ENCODE peak calls at places on chromosome 19, in six cellular contexts. One of them, this sample, is unnamed. For H3K4me1, the result is how much of the 10 kb centered on the place peaks cover.

GRCh38 chr19:56748443-56748842 is 76.9 kb upstream of the ZNF835 start:
- DNase-seq in IMR-90: no peak
- DNase-seq in right lobe of liver: no peak
- DNase-seq in esophagus muscularis mucosa: peak
- DNase-seq in sigmoid colon: no peak
- DNase-seq in tibial nerve: peak
- DNase-seq in this sample: no peak

GRCh38 chr19:8209111-8209964 is at the start of gene CERS4:
- DNase-seq in esophagus muscularis mucosa: no peak
- DNase-seq in sigmoid colon: peak
- DNase-seq in tibial nerve: peak
- DNase-seq in right lobe of liver: peak
- DNase-seq in IMR-90: peak
- DNase-seq in this sample: peak

GRCh38 chr19:46967578-46968018 is 52.0 kb upstream of the NPAS1 start:
- DNase-seq in right lobe of liver: peak
- DNase-seq in tibial nerve: peak
- DNase-seq in esophagus muscularis mucosa: no peak
- DNase-seq in IMR-90: no peak
- DNase-seq in sigmoid colon: no peak
- DNase-seq in this sample: peak

GRCh38 chr19:16930753-16931152 is 42.0 kb downstream of the F2RL3 start:
- DNase-seq in IMR-90: no peak
- DNase-seq in sigmoid colon: peak
- DNase-seq in right lobe of liver: no peak
- DNase-seq in esophagus muscularis mucosa: no peak
- DNase-seq in tibial nerve: no peak
- DNase-seq in this sample: no peak

GRCh38 chr19:19457691-19458090 is 52.2 kb downstream of the GATAD2A start:
- DNase-seq in IMR-90: no peak
- DNase-seq in right lobe of liver: no peak
- DNase-seq in esophagus muscularis mucosa: no peak
- DNase-seq in sigmoid colon: no peak
- DNase-seq in tibial nerve: no peak
- DNase-seq in this sample: no peak

GRCh38 chr19:30224689-30225606 is 147.2 kb upstream of the ZNF536 start:
- DNase-seq in right lobe of liver: no peak
- DNase-seq in esophagus muscularis mucosa: no peak
- DNase-seq in sigmoid colon: peak
- DNase-seq in IMR-90: no peak
- DNase-seq in tibial nerve: no peak
- DNase-seq in this sample: no peak

GRCh38 chr19:53868091-53868891 is 608 bp downstream of the MYADM start:
- DNase-seq in esophagus muscularis mucosa: no peak
- DNase-seq in right lobe of liver: peak
- DNase-seq in IMR-90: peak
- DNase-seq in tibial nerve: no peak
- DNase-seq in sigmoid colon: peak
- DNase-seq in this sample: peak

GRCh38 chr19:13765395-13766094 is 1.2 kb downstream of the MRI1 start:
- DNase-seq in right lobe of liver: no peak
- DNase-seq in tibial nerve: no peak
- DNase-seq in IMR-90: no peak
- DNase-seq in sigmoid colon: no peak
- DNase-seq in esophagus muscularis mucosa: no peak
- DNase-seq in this sample: no peak

GRCh38 chr19:23071087-23071511 is 45.7 kb upstream of the ZNF730 start:
- DNase-seq in IMR-90: peak
- DNase-seq in tibial nerve: no peak
- DNase-seq in right lobe of liver: peak
- DNase-seq in sigmoid colon: peak
- DNase-seq in esophagus muscularis mucosa: no peak
- DNase-seq in this sample: peak

GRCh38 chr19:14571695-14572490 is at the start of gene NDUFB7:
- DNase-seq in sigmoid colon: peak
- DNase-seq in tibial nerve: peak
- DNase-seq in right lobe of liver: peak
- DNase-seq in IMR-90: peak
- DNase-seq in esophagus muscularis mucosa: peak
- DNase-seq in this sample: peak

GRCh38 chr19:23436944-23437343 is 41.7 kb upstream of the ZNF91 start:
- DNase-seq in esophagus muscularis mucosa: peak
- DNase-seq in right lobe of liver: no peak
- DNase-seq in tibial nerve: no peak
- DNase-seq in IMR-90: no peak
- DNase-seq in sigmoid colon: no peak
- DNase-seq in this sample: no peak

GRCh38 chr19:13100031-13100588 is 2.5 kb downstream of the LYL1 start:
- DNase-seq in tibial nerve: no peak
- DNase-seq in sigmoid colon: no peak
- DNase-seq in IMR-90: no peak
- DNase-seq in esophagus muscularis mucosa: no peak
- DNase-seq in right lobe of liver: no peak
- DNase-seq in this sample: peak

GRCh38 chr19:29084266-29084665 is 128.7 kb downstream of the UQCRFS1 start:
- DNase-seq in esophagus muscularis mucosa: no peak
- DNase-seq in right lobe of liver: no peak
- DNase-seq in tibial nerve: no peak
- DNase-seq in sigmoid colon: no peak
- DNase-seq in IMR-90: no peak
- DNase-seq in this sample: no peak

GRCh38 chr19:10516671-10517286 is 468 bp downstream of the S1PR5 start:
- DNase-seq in IMR-90: no peak
- DNase-seq in right lobe of liver: no peak
- DNase-seq in tibial nerve: no peak
- DNase-seq in sigmoid colon: no peak
- DNase-seq in esophagus muscularis mucosa: no peak
- DNase-seq in this sample: no peak

GRCh38 chr19:4965061-4965460 is 3.9 kb upstream of the KDM4B start:
- DNase-seq in sigmoid colon: no peak
- DNase-seq in IMR-90: no peak
- DNase-seq in esophagus muscularis mucosa: no peak
- DNase-seq in tibial nerve: no peak
- DNase-seq in right lobe of liver: no peak
- DNase-seq in this sample: no peak

GRCh38 chr19:574658-575526 is 2.5 kb downstream of the BSG start:
- DNase-seq in tibial nerve: no peak
- DNase-seq in right lobe of liver: peak
- DNase-seq in esophagus muscularis mucosa: no peak
- DNase-seq in sigmoid colon: no peak
- DNase-seq in IMR-90: peak
- DNase-seq in this sample: peak

GRCh38 chr19:58568731-58569130 is 4.4 kb downstream of the MZF1 start:
- DNase-seq in IMR-90: no peak
- DNase-seq in tibial nerve: no peak
- DNase-seq in sigmoid colon: peak
- DNase-seq in right lobe of liver: no peak
- DNase-seq in esophagus muscularis mucosa: no peak
- DNase-seq in this sample: peak

GRCh38 chr19:11495481-11495880 is 10.2 kb downstream of the ZNF653 start:
- DNase-seq in right lobe of liver: no peak
- DNase-seq in sigmoid colon: no peak
- DNase-seq in IMR-90: no peak
- DNase-seq in tibial nerve: no peak
- DNase-seq in esophagus muscularis mucosa: no peak
- DNase-seq in this sample: no peak

GRCh38 chr19:1763648-1764292 is 10.5 kb downstream of the ONECUT3 start:
- DNase-seq in esophagus muscularis mucosa: no peak
- DNase-seq in sigmoid colon: no peak
- DNase-seq in tibial nerve: no peak
- DNase-seq in IMR-90: no peak
- DNase-seq in right lobe of liver: no peak
- DNase-seq in this sample: no peak

GRCh38 chr19:13920940-13921744 is 15.1 kb downstream of the CC2D1A start:
- DNase-seq in esophagus muscularis mucosa: no peak
- DNase-seq in right lobe of liver: no peak
- DNase-seq in IMR-90: peak
- DNase-seq in tibial nerve: peak
- DNase-seq in sigmoid colon: no peak
- DNase-seq in this sample: no peak

GRCh38 chr19:6088677-6089063 is 21.6 kb downstream of the RFX2 start:
- DNase-seq in right lobe of liver: no peak
- DNase-seq in sigmoid colon: no peak
- DNase-seq in tibial nerve: no peak
- DNase-seq in IMR-90: peak
- DNase-seq in esophagus muscularis mucosa: no peak
- DNase-seq in this sample: no peak

GRCh38 chr19:31349160-31349881 is at the start of gene TSHZ3:
- DNase-seq in right lobe of liver: peak
- DNase-seq in tibial nerve: peak
- DNase-seq in esophagus muscularis mucosa: no peak
- DNase-seq in IMR-90: peak
- DNase-seq in sigmoid colon: peak
- DNase-seq in this sample: peak

GRCh38 chr19:18027151-18027550 is 19.2 kb downstream of the ARRDC2 start:
- DNase-seq in right lobe of liver: no peak
- DNase-seq in esophagus muscularis mucosa: no peak
- DNase-seq in tibial nerve: no peak
- DNase-seq in sigmoid colon: no peak
- DNase-seq in IMR-90: no peak
- DNase-seq in this sample: no peak

GRCh38 chr19:7636317-7636690 is 606 bp upstream of the STXBP2 start:
- DNase-seq in sigmoid colon: no peak
- DNase-seq in IMR-90: no peak
- DNase-seq in esophagus muscularis mucosa: no peak
- DNase-seq in right lobe of liver: peak
- DNase-seq in tibial nerve: no peak
- DNase-seq in this sample: peak

GRCh38 chr19:2126879-2127518 is 24.4 kb downstream of the AP3D1 start:
- DNase-seq in esophagus muscularis mucosa: no peak
- DNase-seq in sigmoid colon: no peak
- DNase-seq in IMR-90: no peak
- DNase-seq in right lobe of liver: no peak
- DNase-seq in tibial nerve: no peak
- DNase-seq in this sample: no peak

GRCh38 chr19:5352229-5352763 is 11.7 kb upstream of the PTPRS start:
- DNase-seq in esophagus muscularis mucosa: no peak
- DNase-seq in sigmoid colon: no peak
- DNase-seq in IMR-90: peak
- DNase-seq in right lobe of liver: no peak
- DNase-seq in tibial nerve: no peak
- DNase-seq in this sample: no peak

GRCh38 chr19:6239401-6239844 is 40.4 kb downstream of the MLLT1 start:
- DNase-seq in tibial nerve: no peak
- DNase-seq in IMR-90: peak
- DNase-seq in esophagus muscularis mucosa: no peak
- DNase-seq in right lobe of liver: no peak
- DNase-seq in sigmoid colon: no peak
- DNase-seq in this sample: no peak

GRCh38 chr19:29119582-29119981 is 93.4 kb downstream of the UQCRFS1 start:
- DNase-seq in right lobe of liver: no peak
- DNase-seq in sigmoid colon: no peak
- DNase-seq in esophagus muscularis mucosa: no peak
- DNase-seq in IMR-90: no peak
- DNase-seq in tibial nerve: no peak
- DNase-seq in this sample: no peak

GRCh38 chr19:48006762-48007161 is 12.3 kb downstream of the ELSPBP1 start:
- DNase-seq in right lobe of liver: no peak
- DNase-seq in esophagus muscularis mucosa: no peak
- DNase-seq in sigmoid colon: no peak
- DNase-seq in IMR-90: no peak
- DNase-seq in tibial nerve: no peak
- DNase-seq in this sample: no peak

GRCh38 chr19:48000846-48001245 is 6.4 kb downstream of the ELSPBP1 start:
- DNase-seq in sigmoid colon: no peak
- DNase-seq in esophagus muscularis mucosa: no peak
- DNase-seq in right lobe of liver: no peak
- DNase-seq in tibial nerve: no peak
- DNase-seq in IMR-90: no peak
- DNase-seq in this sample: no peak

GRCh38 chr19:47998800-47999199 is 4.4 kb downstream of the ELSPBP1 start:
- DNase-seq in right lobe of liver: no peak
- DNase-seq in tibial nerve: no peak
- DNase-seq in sigmoid colon: no peak
- DNase-seq in IMR-90: no peak
- DNase-seq in esophagus muscularis mucosa: no peak
- DNase-seq in this sample: no peak

DNA sequence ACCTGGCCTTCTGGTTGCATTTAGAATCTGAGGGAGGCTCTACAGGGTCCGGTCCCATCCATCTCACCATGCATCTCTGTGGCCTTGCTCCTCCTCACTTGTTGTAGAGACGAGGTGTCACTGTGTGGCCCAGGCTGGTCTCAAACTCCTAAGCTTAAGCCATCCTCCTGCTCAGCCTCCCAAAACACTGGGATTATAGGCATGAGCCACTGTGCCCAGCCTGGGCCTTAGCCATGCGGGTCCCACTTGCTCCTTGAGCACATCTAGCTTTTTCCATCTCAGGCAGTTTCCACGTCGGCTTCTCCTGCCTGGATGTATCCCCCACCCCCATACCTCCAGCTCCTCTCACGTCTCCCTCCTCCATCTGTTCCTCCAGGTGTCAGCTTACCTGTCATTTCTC is 9.8 kb downstream of the ELSPBP1 start:
- DNase-seq in sigmoid colon: no peak
- DNase-seq in esophagus muscularis mucosa: no peak
- DNase-seq in tibial nerve: no peak
- DNase-seq in right lobe of liver: no peak
- DNase-seq in IMR-90: no peak
- DNase-seq in this sample: no peak
- H3K27ac ChIP-seq in sigmoid colon: no peak
- H3K27ac ChIP-seq in esophagus muscularis mucosa: no peak
- H3K27ac ChIP-seq in tibial nerve: no peak
- H3K27ac ChIP-seq in right lobe of liver: no peak
- H3K27ac ChIP-seq in IMR-90: no peak
- H3K27ac ChIP-seq in this sample: no peak

DNA sequence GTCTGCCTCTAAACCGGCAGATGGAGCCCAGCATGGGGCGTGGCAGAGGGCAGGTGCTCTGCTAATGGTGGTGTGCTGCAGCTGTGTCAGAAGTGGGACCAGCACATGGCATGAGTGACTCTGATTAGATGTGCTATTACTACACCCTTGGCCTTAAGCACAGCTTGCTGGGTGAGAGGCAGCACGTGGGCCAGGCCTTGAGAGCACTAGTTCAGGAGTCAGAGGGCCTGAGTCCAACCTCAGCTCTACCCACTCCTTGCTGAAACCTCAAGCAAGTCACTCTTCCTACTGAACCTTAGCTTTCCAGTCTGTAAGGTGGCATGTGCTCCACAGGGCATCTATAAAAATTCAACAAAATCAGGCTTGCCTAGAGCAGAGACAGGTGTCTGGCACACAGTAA is 22.7 kb downstream of the AKT2 start:
- DNase-seq in IMR-90: no peak
- DNase-seq in sigmoid colon: no peak
- DNase-seq in tibial nerve: no peak
- DNase-seq in right lobe of liver: no peak
- DNase-seq in esophagus muscularis mucosa: no peak
- DNase-seq in this sample: no peak
- TF ChIP-seq POLR2A in IMR-90: no peak
- TF ChIP-seq POLR2A in sigmoid colon: no peak
- TF ChIP-seq POLR2A in tibial nerve: no peak
- TF ChIP-seq POLR2A in right lobe of liver: no peak
- TF ChIP-seq POLR2A in esophagus muscularis mucosa: no peak
- TF ChIP-seq POLR2A in this sample: no peak

GRCh38 chr19:32669205-32669785 is 5.7 kb downstream of the ANKRD27 start:
- DNase-seq in esophagus muscularis mucosa: no peak
- DNase-seq in right lobe of liver: no peak
- DNase-seq in sigmoid colon: no peak
- DNase-seq in IMR-90: no peak
- DNase-seq in tibial nerve: no peak
- DNase-seq in this sample: no peak
- H3K4me1 ChIP-seq in esophagus muscularis mucosa: under half
- H3K4me1 ChIP-seq in right lobe of liver: under half
- H3K4me1 ChIP-seq in sigmoid colon: under half
- H3K4me1 ChIP-seq in IMR-90: under half
- H3K4me1 ChIP-seq in tibial nerve: under half
- H3K4me1 ChIP-seq in this sample: under half

GRCh38 chr19:55611983-55612645 is 6.7 kb downstream of the ZNF865 start:
- DNase-seq in IMR-90: no peak
- DNase-seq in sigmoid colon: no peak
- DNase-seq in tibial nerve: no peak
- DNase-seq in right lobe of liver: no peak
- DNase-seq in esophagus muscularis mucosa: no peak
- DNase-seq in this sample: no peak
- H3K27ac ChIP-seq in IMR-90: no peak
- H3K27ac ChIP-seq in sigmoid colon: no peak
- H3K27ac ChIP-seq in tibial nerve: no peak
- H3K27ac ChIP-seq in right lobe of liver: no peak
- H3K27ac ChIP-seq in esophagus muscularis mucosa: no peak
- H3K27ac ChIP-seq in this sample: peak

This sample was measured in heart left ventricle.